ENCODE peak calls at places on chromosomes 12 and 14, in seven cellular contexts. One of them, this sample, is unnamed.

GRCh38 chr12:88784166-88784565 is 203.9 kb upstream of the KITLG start:
- DNase-seq in neural crest cell: no peak
- DNase-seq in AG09309: no peak
- DNase-seq in fibroblast of pulmonary artery: no peak
- DNase-seq in kidney epithelial cell: no peak
- DNase-seq in stomach: no peak
- DNase-seq in fibroblast of the aortic adventitia: peak; percentile 4
- DNase-seq in this sample: peak; percentile 39

GRCh38 chr12:1453801-1454200 is 140.6 kb downstream of the FBXL14 start:
- DNase-seq in fibroblast of pulmonary artery: no peak
- DNase-seq in neural crest cell: no peak
- DNase-seq in AG09309: no peak
- DNase-seq in stomach: no peak
- DNase-seq in kidney epithelial cell: no peak
- DNase-seq in fibroblast of the aortic adventitia: no peak
- DNase-seq in this sample: no peak

GRCh38 chr14:39097159-39097558 is 5.9 kb downstream of the SEC23A start:
- DNase-seq in fibroblast of pulmonary artery: peak; percentile 82
- DNase-seq in kidney epithelial cell: peak; percentile 63
- DNase-seq in neural crest cell: no peak
- DNase-seq in stomach: no peak
- DNase-seq in fibroblast of the aortic adventitia: peak; percentile 18
- DNase-seq in AG09309: no peak
- DNase-seq in this sample: no peak

GRCh38 chr12:106861984-106862894 is 87.8 kb downstream of the RIC8B start:
- DNase-seq in neural crest cell: no peak
- DNase-seq in stomach: no peak
- DNase-seq in AG09309: peak; percentile 64
- DNase-seq in fibroblast of pulmonary artery: peak; percentile 88
- DNase-seq in kidney epithelial cell: no peak
- DNase-seq in fibroblast of the aortic adventitia: peak; percentile 76
- DNase-seq in this sample: peak; percentile 85

GRCh38 chr12:24945039-24945438 is 3.9 kb downstream of the BCAT1 start:
- DNase-seq in fibroblast of pulmonary artery: no peak
- DNase-seq in stomach: no peak
- DNase-seq in kidney epithelial cell: no peak
- DNase-seq in fibroblast of the aortic adventitia: no peak
- DNase-seq in AG09309: no peak
- DNase-seq in neural crest cell: no peak
- DNase-seq in this sample: no peak

GRCh38 chr12:109916045-109916444 is 16.0 kb downstream of the TCHP start:
- DNase-seq in neural crest cell: no peak
- DNase-seq in fibroblast of the aortic adventitia: no peak
- DNase-seq in stomach: no peak
- DNase-seq in kidney epithelial cell: no peak
- DNase-seq in AG09309: no peak
- DNase-seq in fibroblast of pulmonary artery: no peak
- DNase-seq in this sample: no peak

GRCh38 chr12:123022846-123023245 is 42.4 kb downstream of the ARL6IP4 start:
- DNase-seq in fibroblast of the aortic adventitia: no peak
- DNase-seq in stomach: no peak
- DNase-seq in neural crest cell: no peak
- DNase-seq in fibroblast of pulmonary artery: no peak
- DNase-seq in AG09309: no peak
- DNase-seq in kidney epithelial cell: no peak
- DNase-seq in this sample: no peak

GRCh38 chr12:105053116-105053572 is 31.1 kb downstream of the ALDH1L2 start:
- DNase-seq in kidney epithelial cell: no peak
- DNase-seq in stomach: peak; percentile 86
- DNase-seq in fibroblast of the aortic adventitia: peak; percentile 86
- DNase-seq in fibroblast of pulmonary artery: peak; percentile 86
- DNase-seq in AG09309: peak; percentile 55
- DNase-seq in neural crest cell: peak; percentile 73
- DNase-seq in this sample: peak; percentile 80

GRCh38 chr12:66688836-66689439 is 10.1 kb upstream of the GRIP1 start:
- DNase-seq in AG09309: no peak
- DNase-seq in stomach: peak; percentile 51
- DNase-seq in fibroblast of the aortic adventitia: peak; percentile 11
- DNase-seq in neural crest cell: peak; percentile 35
- DNase-seq in kidney epithelial cell: no peak
- DNase-seq in fibroblast of pulmonary artery: peak; percentile 32
- DNase-seq in this sample: peak; percentile 18

GRCh38 chr12:107775093-107775721 is 703 bp downstream of the ASCL4 start:
- DNase-seq in neural crest cell: peak; percentile 26
- DNase-seq in fibroblast of the aortic adventitia: no peak
- DNase-seq in AG09309: no peak
- DNase-seq in stomach: peak; percentile 37
- DNase-seq in kidney epithelial cell: no peak
- DNase-seq in fibroblast of pulmonary artery: no peak
- DNase-seq in this sample: no peak

GRCh38 chr14:102043251-102044025 is 43.4 kb downstream of the HSP90AA1 start:
- DNase-seq in stomach: no peak
- DNase-seq in kidney epithelial cell: no peak
- DNase-seq in fibroblast of the aortic adventitia: no peak
- DNase-seq in fibroblast of pulmonary artery: no peak
- DNase-seq in neural crest cell: no peak
- DNase-seq in AG09309: no peak
- DNase-seq in this sample: peak; percentile 71

GRCh38 chr12:124917135-124917840 is 2.8 kb upstream of the UBC start:
- DNase-seq in AG09309: peak; percentile 99
- DNase-seq in stomach: peak; percentile 96
- DNase-seq in kidney epithelial cell: peak; percentile 95
- DNase-seq in neural crest cell: peak; percentile 78
- DNase-seq in fibroblast of pulmonary artery: peak; percentile 100
- DNase-seq in fibroblast of the aortic adventitia: peak; percentile 100
- DNase-seq in this sample: peak; percentile 100

GRCh38 chr12:129049917-129050316 is 196.6 kb downstream of the GLT1D1 start:
- DNase-seq in neural crest cell: peak; percentile 29
- DNase-seq in kidney epithelial cell: no peak
- DNase-seq in AG09309: no peak
- DNase-seq in stomach: no peak
- DNase-seq in fibroblast of the aortic adventitia: no peak
- DNase-seq in fibroblast of pulmonary artery: no peak
- DNase-seq in this sample: no peak

GRCh38 chr14:96409701-96410100 is 17.8 kb downstream of the AK7 start:
- DNase-seq in AG09309: no peak
- DNase-seq in fibroblast of pulmonary artery: no peak
- DNase-seq in fibroblast of the aortic adventitia: peak; percentile 15
- DNase-seq in neural crest cell: no peak
- DNase-seq in kidney epithelial cell: no peak
- DNase-seq in stomach: peak; percentile 51
- DNase-seq in this sample: no peak

GRCh38 chr12:88035907-88036289 is 6.7 kb upstream of the C12orf50 start:
- DNase-seq in fibroblast of pulmonary artery: no peak
- DNase-seq in fibroblast of the aortic adventitia: no peak
- DNase-seq in neural crest cell: no peak
- DNase-seq in AG09309: no peak
- DNase-seq in kidney epithelial cell: no peak
- DNase-seq in stomach: no peak
- DNase-seq in this sample: no peak

GRCh38 chr12:15978431-15978950 is 67.4 kb downstream of the DERA start:
- DNase-seq in neural crest cell: no peak
- DNase-seq in fibroblast of pulmonary artery: peak; percentile 92
- DNase-seq in AG09309: no peak
- DNase-seq in kidney epithelial cell: peak; percentile 67
- DNase-seq in stomach: no peak
- DNase-seq in fibroblast of the aortic adventitia: peak; percentile 55
- DNase-seq in this sample: peak; percentile 57

GRCh38 chr12:42945927-42946326 is 356.4 kb upstream of the PRICKLE1 start:
- DNase-seq in neural crest cell: no peak
- DNase-seq in kidney epithelial cell: no peak
- DNase-seq in AG09309: no peak
- DNase-seq in fibroblast of pulmonary artery: no peak
- DNase-seq in stomach: no peak
- DNase-seq in fibroblast of the aortic adventitia: no peak
- DNase-seq in this sample: no peak

GRCh38 chr12:25364529-25365339 is 114.0 kb upstream of the KRAS start:
- DNase-seq in stomach: no peak
- DNase-seq in neural crest cell: no peak
- DNase-seq in fibroblast of pulmonary artery: no peak
- DNase-seq in AG09309: no peak
- DNase-seq in fibroblast of the aortic adventitia: no peak
- DNase-seq in kidney epithelial cell: no peak
- DNase-seq in this sample: no peak

GRCh38 chr14:61470261-61470953 is 149.0 kb downstream of the PRKCH start:
- DNase-seq in fibroblast of the aortic adventitia: peak; percentile 97
- DNase-seq in kidney epithelial cell: peak; percentile 66
- DNase-seq in neural crest cell: no peak
- DNase-seq in fibroblast of pulmonary artery: peak; percentile 100
- DNase-seq in stomach: no peak
- DNase-seq in AG09309: peak; percentile 87
- DNase-seq in this sample: peak; percentile 96
- TF ChIP-seq CTCF in fibroblast of the aortic adventitia: peak; percentile 43
- TF ChIP-seq CTCF in kidney epithelial cell: peak; percentile 43
- TF ChIP-seq CTCF in neural crest cell: no peak
- TF ChIP-seq CTCF in fibroblast of pulmonary artery: peak; percentile 55
- TF ChIP-seq CTCF in stomach: no peak
- TF ChIP-seq CTCF in AG09309: peak; percentile 36
- TF ChIP-seq CTCF in this sample: peak; percentile 28

DNA sequence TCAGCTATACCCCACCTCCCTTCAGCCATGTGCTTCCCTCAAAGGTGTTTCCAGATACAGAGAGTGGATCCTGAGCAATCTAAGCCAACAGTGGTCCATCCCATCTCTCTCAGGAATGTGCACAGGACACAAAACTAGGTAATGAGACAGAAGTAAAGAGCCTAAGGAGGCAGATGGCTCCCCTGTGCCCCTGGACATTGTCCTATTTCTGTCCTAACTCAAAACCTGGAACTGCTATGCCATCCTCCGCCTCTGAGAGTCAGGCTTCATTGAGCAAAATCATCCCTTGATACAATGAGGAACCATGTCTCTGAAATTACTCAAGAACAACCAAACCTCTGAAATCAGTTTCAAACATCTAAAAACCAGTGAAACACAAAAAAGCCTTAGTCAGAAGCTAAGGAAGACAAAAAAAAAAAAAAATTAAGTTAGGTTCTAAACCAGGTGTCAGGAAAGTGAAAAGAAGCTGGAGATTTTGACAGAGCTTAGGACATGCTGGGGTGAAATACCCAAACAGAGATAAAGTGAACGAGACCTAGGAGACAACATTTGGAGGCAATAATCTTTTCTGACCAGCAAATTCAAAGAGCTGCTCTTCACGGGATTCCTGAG is 200.3 kb upstream of the PLEKHG7 start:
- DNase-seq in fibroblast of pulmonary artery: peak; percentile 11
- DNase-seq in kidney epithelial cell: no peak
- DNase-seq in stomach: no peak
- DNase-seq in fibroblast of the aortic adventitia: peak; percentile 11
- DNase-seq in neural crest cell: no peak
- DNase-seq in AG09309: no peak
- DNase-seq in this sample: no peak
- TF ChIP-seq CTCF in fibroblast of pulmonary artery: peak; percentile 24
- TF ChIP-seq CTCF in kidney epithelial cell: peak; percentile 3
- TF ChIP-seq CTCF in stomach: no peak
- TF ChIP-seq CTCF in fibroblast of the aortic adventitia: peak; percentile 22
- TF ChIP-seq CTCF in neural crest cell: no peak
- TF ChIP-seq CTCF in AG09309: peak; percentile 21
- TF ChIP-seq CTCF in this sample: no peak

GRCh38 chr12:52494100-52494499 is 1.0 kb upstream of the KRT6A start:
- DNase-seq in AG09309: no peak
- DNase-seq in neural crest cell: no peak
- DNase-seq in kidney epithelial cell: no peak
- DNase-seq in fibroblast of the aortic adventitia: no peak
- DNase-seq in fibroblast of pulmonary artery: peak; percentile 16
- DNase-seq in stomach: no peak
- DNase-seq in this sample: peak; percentile 16

GRCh38 chr12:52496590-52497071 is 3.6 kb upstream of the KRT6A start:
- DNase-seq in stomach: no peak
- DNase-seq in fibroblast of pulmonary artery: peak; percentile 75
- DNase-seq in neural crest cell: no peak
- DNase-seq in kidney epithelial cell: no peak
- DNase-seq in AG09309: no peak
- DNase-seq in fibroblast of the aortic adventitia: peak; percentile 59
- DNase-seq in this sample: peak; percentile 87

GRCh38 chr12:52496054-52496453 is 3.0 kb upstream of the KRT6A start:
- DNase-seq in AG09309: no peak
- DNase-seq in neural crest cell: no peak
- DNase-seq in fibroblast of the aortic adventitia: no peak
- DNase-seq in stomach: no peak
- DNase-seq in kidney epithelial cell: no peak
- DNase-seq in fibroblast of pulmonary artery: peak; percentile 36
- DNase-seq in this sample: peak; percentile 4

GRCh38 chr12:52494518-52494917 is 1.5 kb upstream of the KRT6A start:
- DNase-seq in stomach: no peak
- DNase-seq in kidney epithelial cell: no peak
- DNase-seq in neural crest cell: no peak
- DNase-seq in AG09309: no peak
- DNase-seq in fibroblast of pulmonary artery: peak; percentile 88
- DNase-seq in fibroblast of the aortic adventitia: peak; percentile 59
- DNase-seq in this sample: peak; percentile 87

DNA sequence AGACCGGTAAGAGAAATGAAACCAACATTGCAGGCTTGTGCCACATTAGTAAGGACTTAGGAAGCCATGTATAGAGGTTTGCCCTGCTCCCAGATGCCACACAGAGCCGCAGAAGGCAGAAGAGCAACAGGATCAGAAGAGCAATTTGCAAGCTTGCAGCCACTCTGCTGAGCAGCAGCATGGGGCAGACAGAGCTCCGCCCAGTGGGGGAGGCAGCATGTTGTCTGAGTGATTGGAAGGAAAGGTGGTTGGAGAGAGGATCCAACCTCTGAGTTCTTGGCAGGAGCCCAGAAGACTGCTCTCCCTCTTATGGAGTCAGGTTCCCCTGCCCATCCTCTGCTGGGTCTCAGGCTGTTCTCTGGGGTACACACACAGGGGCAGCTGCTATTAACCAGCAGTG is 2.3 kb upstream of the KRT6A start:
- DNase-seq in neural crest cell: no peak
- DNase-seq in fibroblast of the aortic adventitia: peak; percentile 2
- DNase-seq in fibroblast of pulmonary artery: peak; percentile 50
- DNase-seq in stomach: no peak
- DNase-seq in kidney epithelial cell: no peak
- DNase-seq in AG09309: no peak
- DNase-seq in this sample: peak; percentile 13
- TF ChIP-seq CTCF in neural crest cell: no peak
- TF ChIP-seq CTCF in fibroblast of the aortic adventitia: no peak
- TF ChIP-seq CTCF in fibroblast of pulmonary artery: no peak
- TF ChIP-seq CTCF in stomach: no peak
- TF ChIP-seq CTCF in kidney epithelial cell: no peak
- TF ChIP-seq CTCF in AG09309: no peak
- TF ChIP-seq CTCF in this sample: no peak

GRCh38 chr14:79914595-79914994 is 296.7 kb downstream of the DIO2 start:
- DNase-seq in fibroblast of pulmonary artery: no peak
- DNase-seq in neural crest cell: no peak
- DNase-seq in kidney epithelial cell: no peak
- DNase-seq in fibroblast of the aortic adventitia: no peak
- DNase-seq in stomach: no peak
- DNase-seq in AG09309: no peak
- DNase-seq in this sample: no peak

GRCh38 chr14:79911762-79912161 is 299.5 kb downstream of the DIO2 start:
- DNase-seq in kidney epithelial cell: no peak
- DNase-seq in fibroblast of pulmonary artery: no peak
- DNase-seq in fibroblast of the aortic adventitia: no peak
- DNase-seq in stomach: no peak
- DNase-seq in AG09309: no peak
- DNase-seq in neural crest cell: no peak
- DNase-seq in this sample: no peak

GRCh38 chr14:79916281-79916680 is 295.0 kb downstream of the DIO2 start:
- DNase-seq in stomach: no peak
- DNase-seq in fibroblast of the aortic adventitia: no peak
- DNase-seq in neural crest cell: no peak
- DNase-seq in fibroblast of pulmonary artery: no peak
- DNase-seq in kidney epithelial cell: no peak
- DNase-seq in AG09309: no peak
- DNase-seq in this sample: no peak

GRCh38 chr14:79920180-79920579 is 291.1 kb downstream of the DIO2 start:
- DNase-seq in kidney epithelial cell: no peak
- DNase-seq in AG09309: no peak
- DNase-seq in fibroblast of the aortic adventitia: no peak
- DNase-seq in fibroblast of pulmonary artery: no peak
- DNase-seq in stomach: no peak
- DNase-seq in neural crest cell: no peak
- DNase-seq in this sample: no peak

GRCh38 chr14:79915411-79915810 is 295.9 kb downstream of the DIO2 start:
- DNase-seq in stomach: no peak
- DNase-seq in AG09309: no peak
- DNase-seq in fibroblast of pulmonary artery: no peak
- DNase-seq in kidney epithelial cell: no peak
- DNase-seq in fibroblast of the aortic adventitia: no peak
- DNase-seq in neural crest cell: no peak
- DNase-seq in this sample: no peak
- TF ChIP-seq CTCF in stomach: no peak
- TF ChIP-seq CTCF in AG09309: no peak
- TF ChIP-seq CTCF in fibroblast of pulmonary artery: no peak
- TF ChIP-seq CTCF in kidney epithelial cell: no peak
- TF ChIP-seq CTCF in fibroblast of the aortic adventitia: no peak
- TF ChIP-seq CTCF in neural crest cell: no peak
- TF ChIP-seq CTCF in this sample: no peak

This sample was measured in AG10803.